ENCODE peak calls at places on chromosomes 7 and 10, in eight cellular contexts. One of them, this sample, is unnamed.

GRCh38 chr7:158767707-158768106 is 61.6 kb downstream of the ESYT2 start:
- DNase-seq in ovary: no peak
- DNase-seq in stomach: no peak
- DNase-seq in transverse colon: no peak
- DNase-seq in HepG2: no peak
- DNase-seq in GM12878: no peak
- DNase-seq in K562: no peak
- DNase-seq in A549: no peak
- DNase-seq in this sample: no peak

GRCh38 chr7:48360574-48360973 is 189.3 kb downstream of the ABCA13 start:
- DNase-seq in ovary: no peak
- DNase-seq in stomach: no peak
- DNase-seq in transverse colon: no peak
- DNase-seq in HepG2: no peak
- DNase-seq in GM12878: no peak
- DNase-seq in K562: no peak
- DNase-seq in A549: no peak
- DNase-seq in this sample: no peak

GRCh38 chr10:90969148-90969547 is 48.3 kb upstream of the ANKRD1 start:
- DNase-seq in ovary: no peak
- DNase-seq in stomach: no peak
- DNase-seq in transverse colon: no peak
- DNase-seq in HepG2: no peak
- DNase-seq in GM12878: no peak
- DNase-seq in K562: no peak
- DNase-seq in A549: no peak
- DNase-seq in this sample: no peak

GRCh38 chr10:44067432-44067831 is 317.5 kb downstream of the CXCL12 start:
- DNase-seq in ovary: no peak
- DNase-seq in stomach: no peak
- DNase-seq in transverse colon: no peak
- DNase-seq in HepG2: no peak
- DNase-seq in GM12878: no peak
- DNase-seq in K562: no peak
- DNase-seq in A549: no peak
- DNase-seq in this sample: no peak

GRCh38 chr7:22357311-22358175 is 589 bp upstream of the RAPGEF5 start:
- DNase-seq in ovary: no peak
- DNase-seq in stomach: no peak
- DNase-seq in transverse colon: peak
- DNase-seq in HepG2: peak
- DNase-seq in GM12878: no peak
- DNase-seq in K562: no peak
- DNase-seq in A549: peak
- DNase-seq in this sample: no peak

GRCh38 chr10:68153473-68154210 is 44.4 kb downstream of the MYPN start:
- DNase-seq in ovary: no peak
- DNase-seq in stomach: peak
- DNase-seq in transverse colon: peak
- DNase-seq in HepG2: peak
- DNase-seq in GM12878: no peak
- DNase-seq in K562: no peak
- DNase-seq in A549: peak
- DNase-seq in this sample: no peak

GRCh38 chr7:159086301-159086925 is 58.3 kb downstream of the VIPR2 start:
- DNase-seq in ovary: no peak
- DNase-seq in stomach: no peak
- DNase-seq in transverse colon: peak
- DNase-seq in HepG2: no peak
- DNase-seq in GM12878: no peak
- DNase-seq in K562: no peak
- DNase-seq in A549: no peak
- DNase-seq in this sample: peak

GRCh38 chr10:14397069-14397468 is 66.3 kb upstream of the FRMD4A start:
- DNase-seq in ovary: peak
- DNase-seq in stomach: no peak
- DNase-seq in transverse colon: no peak
- DNase-seq in HepG2: no peak
- DNase-seq in GM12878: no peak
- DNase-seq in K562: no peak
- DNase-seq in A549: no peak
- DNase-seq in this sample: peak

GRCh38 chr10:114322344-114322743 is 82.0 kb downstream of the AFAP1L2 start:
- DNase-seq in ovary: no peak
- DNase-seq in stomach: no peak
- DNase-seq in transverse colon: no peak
- DNase-seq in HepG2: no peak
- DNase-seq in GM12878: no peak
- DNase-seq in K562: no peak
- DNase-seq in A549: no peak
- DNase-seq in this sample: no peak

GRCh38 chr7:68185641-68186040 is 1189.0 kb downstream of the TYW1 start:
- DNase-seq in ovary: no peak
- DNase-seq in stomach: no peak
- DNase-seq in transverse colon: no peak
- DNase-seq in HepG2: no peak
- DNase-seq in GM12878: no peak
- DNase-seq in K562: no peak
- DNase-seq in A549: no peak
- DNase-seq in this sample: no peak

GRCh38 chr10:9858816-9859215 is 1158.9 kb upstream of the CELF2 start:
- DNase-seq in ovary: no peak
- DNase-seq in stomach: no peak
- DNase-seq in transverse colon: no peak
- DNase-seq in HepG2: no peak
- DNase-seq in GM12878: no peak
- DNase-seq in K562: no peak
- DNase-seq in A549: no peak
- DNase-seq in this sample: no peak

GRCh38 chr10:13728898-13729535 is 142.3 kb downstream of the PRPF18 start:
- DNase-seq in ovary: no peak
- DNase-seq in stomach: no peak
- DNase-seq in transverse colon: no peak
- DNase-seq in HepG2: no peak
- DNase-seq in GM12878: no peak
- DNase-seq in K562: no peak
- DNase-seq in A549: no peak
- DNase-seq in this sample: no peak

GRCh38 chr10:28810062-28810870 is 132.9 kb downstream of the BAMBI start:
- DNase-seq in ovary: no peak
- DNase-seq in stomach: no peak
- DNase-seq in transverse colon: no peak
- DNase-seq in HepG2: no peak
- DNase-seq in GM12878: no peak
- DNase-seq in K562: peak
- DNase-seq in A549: no peak
- DNase-seq in this sample: no peak

GRCh38 chr10:69065406-69066361 is 22.2 kb upstream of the SRGN start:
- DNase-seq in ovary: no peak
- DNase-seq in stomach: no peak
- DNase-seq in transverse colon: no peak
- DNase-seq in HepG2: no peak
- DNase-seq in GM12878: no peak
- DNase-seq in K562: no peak
- DNase-seq in A549: no peak
- DNase-seq in this sample: no peak

GRCh38 chr7:92244803-92245486 is 769 bp downstream of the KRIT1 start:
- DNase-seq in ovary: no peak
- DNase-seq in stomach: no peak
- DNase-seq in transverse colon: no peak
- DNase-seq in HepG2: no peak
- DNase-seq in GM12878: no peak
- DNase-seq in K562: no peak
- DNase-seq in A549: no peak
- DNase-seq in this sample: no peak

GRCh38 chr10:91194497-91195179 is 25.8 kb upstream of the PCGF5 start:
- DNase-seq in ovary: no peak
- DNase-seq in stomach: no peak
- DNase-seq in transverse colon: no peak
- DNase-seq in HepG2: no peak
- DNase-seq in GM12878: no peak
- DNase-seq in K562: no peak
- DNase-seq in A549: no peak
- DNase-seq in this sample: no peak

GRCh38 chr7:106774768-106775551 is 90.1 kb upstream of the PIK3CG start:
- DNase-seq in ovary: no peak
- DNase-seq in stomach: no peak
- DNase-seq in transverse colon: no peak
- DNase-seq in HepG2: no peak
- DNase-seq in GM12878: no peak
- DNase-seq in K562: peak
- DNase-seq in A549: peak
- DNase-seq in this sample: no peak

GRCh38 chr7:55588976-55589604 is 16.8 kb upstream of the VOPP1 start:
- DNase-seq in ovary: no peak
- DNase-seq in stomach: no peak
- DNase-seq in transverse colon: no peak
- DNase-seq in HepG2: no peak
- DNase-seq in GM12878: no peak
- DNase-seq in K562: no peak
- DNase-seq in A549: peak
- DNase-seq in this sample: no peak
- TF ChIP-seq EP300 in ovary: no peak
- TF ChIP-seq EP300 in stomach: no peak
- TF ChIP-seq EP300 in transverse colon: no peak
- TF ChIP-seq EP300 in HepG2: no peak
- TF ChIP-seq EP300 in GM12878: no peak
- TF ChIP-seq EP300 in K562: no peak
- TF ChIP-seq EP300 in A549: no peak
- TF ChIP-seq EP300 in this sample: no peak

GRCh38 chr7:369981-370621 is 80.1 kb downstream of the FOXL3 start:
- DNase-seq in ovary: peak
- DNase-seq in stomach: peak
- DNase-seq in transverse colon: peak
- DNase-seq in HepG2: no peak
- DNase-seq in GM12878: no peak
- DNase-seq in K562: no peak
- DNase-seq in A549: no peak
- DNase-seq in this sample: peak

GRCh38 chr7:367351-367841 is 77.4 kb downstream of the FOXL3 start:
- DNase-seq in ovary: no peak
- DNase-seq in stomach: no peak
- DNase-seq in transverse colon: no peak
- DNase-seq in HepG2: no peak
- DNase-seq in GM12878: no peak
- DNase-seq in K562: no peak
- DNase-seq in A549: no peak
- DNase-seq in this sample: no peak

GRCh38 chr7:369476-369980 is 79.6 kb downstream of the FOXL3 start:
- DNase-seq in ovary: peak
- DNase-seq in stomach: peak
- DNase-seq in transverse colon: peak
- DNase-seq in HepG2: no peak
- DNase-seq in GM12878: no peak
- DNase-seq in K562: no peak
- DNase-seq in A549: no peak
- DNase-seq in this sample: peak

GRCh38 chr7:370775-371118 is 80.8 kb downstream of the FOXL3 start:
- DNase-seq in ovary: no peak
- DNase-seq in stomach: no peak
- DNase-seq in transverse colon: no peak
- DNase-seq in HepG2: no peak
- DNase-seq in GM12878: no peak
- DNase-seq in K562: no peak
- DNase-seq in A549: no peak
- DNase-seq in this sample: no peak

DNA sequence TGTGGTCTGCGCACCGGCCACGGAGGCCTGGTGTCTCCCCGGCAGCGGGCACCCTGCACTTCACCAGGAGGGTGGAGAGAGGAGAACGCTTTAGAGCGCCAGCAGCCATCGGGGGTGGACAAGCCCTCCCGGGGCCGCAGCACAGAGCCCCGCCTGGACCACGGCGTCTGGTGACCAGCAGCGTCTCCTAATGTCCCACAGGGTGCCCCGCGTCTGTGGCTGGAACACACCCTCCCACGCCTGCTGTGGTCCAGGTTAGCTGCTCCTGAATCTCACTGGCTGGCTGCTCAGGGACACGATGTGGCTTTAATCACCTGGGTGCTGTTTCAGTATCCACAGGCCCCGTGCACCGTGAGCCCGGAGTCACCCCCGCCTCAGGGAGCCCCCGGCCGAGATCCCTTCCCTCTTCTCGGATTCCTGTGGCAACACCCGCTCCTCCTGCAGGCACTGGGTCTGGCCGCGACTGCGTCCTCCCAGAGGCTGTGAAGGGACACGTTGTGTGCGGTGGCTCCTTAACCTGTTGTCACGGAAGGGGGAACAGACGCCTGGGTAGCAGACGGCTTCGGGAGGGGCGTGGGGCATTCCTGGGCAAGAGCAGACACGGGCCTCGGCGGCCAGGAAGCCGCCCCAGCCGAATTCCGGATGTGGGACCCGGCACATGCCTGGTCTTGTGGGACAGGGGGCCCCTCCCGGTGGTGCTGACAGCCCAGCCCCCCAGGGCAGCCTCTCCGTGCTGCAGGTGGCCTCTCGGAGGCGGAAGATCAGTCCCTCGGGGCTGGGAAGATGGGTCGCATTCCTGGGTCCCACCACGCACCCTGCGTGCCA is 78.9 kb downstream of the FOXL3 start:
- DNase-seq in ovary: no peak
- DNase-seq in stomach: peak
- DNase-seq in transverse colon: no peak
- DNase-seq in HepG2: no peak
- DNase-seq in GM12878: no peak
- DNase-seq in K562: no peak
- DNase-seq in A549: no peak
- DNase-seq in this sample: peak
- TF ChIP-seq EP300 in ovary: no peak
- TF ChIP-seq EP300 in stomach: no peak
- TF ChIP-seq EP300 in transverse colon: no peak
- TF ChIP-seq EP300 in HepG2: no peak
- TF ChIP-seq EP300 in GM12878: no peak
- TF ChIP-seq EP300 in K562: no peak
- TF ChIP-seq EP300 in A549: no peak
- TF ChIP-seq EP300 in this sample: no peak

DNA sequence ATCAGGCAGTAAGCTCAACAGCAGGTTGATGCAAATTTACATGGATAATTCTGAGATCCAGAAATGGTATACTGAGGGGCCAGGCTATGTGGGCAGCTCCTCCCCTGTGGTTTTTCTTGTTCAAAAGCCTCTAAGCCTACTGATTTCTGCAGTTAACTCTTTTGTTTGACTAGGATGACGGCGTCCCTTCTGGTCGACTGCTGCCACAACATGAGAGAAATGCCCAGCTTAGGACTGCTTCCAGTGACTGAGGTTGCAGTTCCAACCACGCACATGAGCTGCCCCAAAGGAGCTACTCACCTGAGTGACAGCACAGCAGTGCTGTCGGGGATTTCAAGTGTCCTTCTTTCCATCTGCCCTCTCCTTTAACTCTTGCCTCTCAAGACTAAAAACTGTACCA is 973.0 kb upstream of the GHITM start:
- DNase-seq in ovary: no peak
- DNase-seq in stomach: no peak
- DNase-seq in transverse colon: no peak
- DNase-seq in HepG2: no peak
- DNase-seq in GM12878: no peak
- DNase-seq in K562: no peak
- DNase-seq in A549: no peak
- DNase-seq in this sample: no peak
- TF ChIP-seq EP300 in ovary: no peak
- TF ChIP-seq EP300 in stomach: no peak
- TF ChIP-seq EP300 in transverse colon: no peak
- TF ChIP-seq EP300 in HepG2: no peak
- TF ChIP-seq EP300 in GM12878: no peak
- TF ChIP-seq EP300 in K562: no peak
- TF ChIP-seq EP300 in A549: no peak
- TF ChIP-seq EP300 in this sample: no peak

GRCh38 chr7:99106411-99106810 is 37.5 kb downstream of the SMURF1 start:
- DNase-seq in ovary: no peak
- DNase-seq in stomach: no peak
- DNase-seq in transverse colon: no peak
- DNase-seq in HepG2: peak
- DNase-seq in GM12878: no peak
- DNase-seq in K562: no peak
- DNase-seq in A549: no peak
- DNase-seq in this sample: no peak
- TF ChIP-seq EP300 in ovary: no peak
- TF ChIP-seq EP300 in stomach: no peak
- TF ChIP-seq EP300 in transverse colon: no peak
- TF ChIP-seq EP300 in HepG2: no peak
- TF ChIP-seq EP300 in GM12878: no peak
- TF ChIP-seq EP300 in K562: no peak
- TF ChIP-seq EP300 in A549: no peak
- TF ChIP-seq EP300 in this sample: no peak